ENCODE peak calls at places on chromosomes 6 and 20, in four cellular contexts. G is K562, C is NAMALWA, V is T-cell. R is an unnamed sample.

GRCh38 chr6:110528051-110528929 is 51.9 kb upstream of the SLC22A16 start:
- DNase-seq in G (peak), C (peak), V (peak), R (peak)

GRCh38 chr6:2999005-2999620 is 581 bp upstream of the NQO2 start:
- DNase-seq in G (no peak), C (peak), V (peak), R (no peak)

GRCh38 chr6:55496201-55496600 is 82.8 kb downstream of the HMGCLL1 start:
- DNase-seq in G (no peak), C (no peak), V (no peak), R (no peak)

GRCh38 chr6:36631326-36632046 is 37.3 kb downstream of the SRSF3 start:
- DNase-seq in G (no peak), C (no peak), V (no peak), R (no peak)

GRCh38 chr6:109454483-109455160 is 950 bp downstream of the MICAL1 start:
- DNase-seq in G (no peak), C (peak), V (peak), R (peak)

GRCh38 chr20:13510837-13511488 is 127.8 kb downstream of the TASP1 start:
- DNase-seq in G (no peak), C (no peak), V (no peak), R (no peak)

GRCh38 chr6:35624341-35625070 is 64.2 kb downstream of the FKBP5 start:
- DNase-seq in G (no peak), C (peak), V (no peak), R (peak)

GRCh38 chr6:42984924-42985475 is 630 bp downstream of the PPP2R5D start:
- DNase-seq in G (peak), C (peak), V (no peak), R (no peak)

GRCh38 chr20:48129319-48129973 is 344.2 kb upstream of the SULF2 start:
- DNase-seq in G (no peak), C (no peak), V (no peak), R (no peak)

GRCh38 chr20:18397090-18397489 is 69.7 kb downstream of the DZANK1 start:
- DNase-seq in G (no peak), C (no peak), V (no peak), R (no peak)

GRCh38 chr20:43584448-43585138 is 6.1 kb upstream of the IFT52 start:
- DNase-seq in G (no peak), C (no peak), V (no peak), R (no peak)

GRCh38 chr6:107132330-107132954 is 17.1 kb upstream of the BEND3 start:
- DNase-seq in G (peak), C (peak), V (no peak), R (peak)

GRCh38 chr20:39112196-39112743 is 150.1 kb downstream of the DHX35 start:
- DNase-seq in G (peak), C (peak), V (no peak), R (peak)

GRCh38 chr6:106125925-106126435 is 39.8 kb downstream of the PRDM1 start:
- DNase-seq in G (peak), C (no peak), V (no peak), R (no peak)

GRCh38 chr20:44734938-44735337 is 10.7 kb upstream of the KCNK15 start:
- DNase-seq in G (no peak), C (no peak), V (no peak), R (no peak)

GRCh38 chr6:129578315-129578714 is 131.7 kb downstream of the ARHGAP18 start:
- DNase-seq in G (peak), C (no peak), V (no peak), R (no peak)

GRCh38 chr6:116465246-116465645 is 4.1 kb downstream of the CALHM6 start:
- DNase-seq in G (no peak), C (peak), V (no peak), R (no peak)

GRCh38 chr20:8860011-8860495 is 208.8 kb upstream of the PLCB4 start:
- DNase-seq in G (no peak), C (no peak), V (no peak), R (no peak)

GRCh38 chr6:42118162-42119001 is 24.0 kb downstream of the C6orf132 start:
- DNase-seq in G (no peak), C (no peak), V (no peak), R (no peak)